ENCODE peak calls at places on chromosomes 16 and 17, in four cellular contexts. One of them, this sample, is unnamed.
A peak's percentile ranks its signal among the peaks of the same experiment; 100 is the strongest.

GRCh38 chr16:84177740-84178070 is 9.2 kb downstream of the TAF1C start:
- DNase-seq in T-helper 22 cell: no peak
- DNase-seq in A549: no peak
- DNase-seq in stimulated activated naive CD8-positive, alpha-beta T cell treated with anti-CD3 and anti-CD28 coated beads, Interleukin-15, Interleukin-2, amounts not matched to agents 100 U/mL and 50 U/mL, for 24 hours: no peak
- DNase-seq in this sample: no peak

GRCh38 chr17:34301986-34302385 is 16.4 kb downstream of the CCL11 start:
- DNase-seq in T-helper 22 cell: no peak
- DNase-seq in A549: no peak
- DNase-seq in stimulated activated naive CD8-positive, alpha-beta T cell treated with anti-CD3 and anti-CD28 coated beads, Interleukin-15, Interleukin-2, amounts not matched to agents 100 U/mL and 50 U/mL, for 24 hours: no peak
- DNase-seq in this sample: no peak

GRCh38 chr17:42798383-42799380 is at the start of the genes CNTD1 and COA3:
- DNase-seq in T-helper 22 cell: peak; percentile 44
- DNase-seq in A549: peak; percentile 92
- DNase-seq in stimulated activated naive CD8-positive, alpha-beta T cell treated with anti-CD3 and anti-CD28 coated beads, Interleukin-15, Interleukin-2, amounts not matched to agents 100 U/mL and 50 U/mL, for 24 hours: peak; percentile 88
- DNase-seq in this sample: peak; percentile 87

GRCh38 chr16:68338326-68339119 is 27.7 kb downstream of the PRMT7 start:
- DNase-seq in T-helper 22 cell: no peak
- DNase-seq in A549: no peak
- DNase-seq in stimulated activated naive CD8-positive, alpha-beta T cell treated with anti-CD3 and anti-CD28 coated beads, Interleukin-15, Interleukin-2, amounts not matched to agents 100 U/mL and 50 U/mL, for 24 hours: no peak
- DNase-seq in this sample: no peak

GRCh38 chr16:4696905-4697866 is 3.8 kb downstream of the NUDT16L1 start:
- DNase-seq in T-helper 22 cell: no peak
- DNase-seq in A549: no peak
- DNase-seq in stimulated activated naive CD8-positive, alpha-beta T cell treated with anti-CD3 and anti-CD28 coated beads, Interleukin-15, Interleukin-2, amounts not matched to agents 100 U/mL and 50 U/mL, for 24 hours: no peak
- DNase-seq in this sample: no peak

GRCh38 chr17:70848785-70849184 is 679.5 kb downstream of the KCNJ2 start:
- DNase-seq in T-helper 22 cell: no peak
- DNase-seq in A549: no peak
- DNase-seq in stimulated activated naive CD8-positive, alpha-beta T cell treated with anti-CD3 and anti-CD28 coated beads, Interleukin-15, Interleukin-2, amounts not matched to agents 100 U/mL and 50 U/mL, for 24 hours: no peak
- DNase-seq in this sample: no peak

GRCh38 chr16:50102046-50102756 is 36.4 kb downstream of the HEATR3 start:
- DNase-seq in T-helper 22 cell: no peak
- DNase-seq in A549: no peak
- DNase-seq in stimulated activated naive CD8-positive, alpha-beta T cell treated with anti-CD3 and anti-CD28 coated beads, Interleukin-15, Interleukin-2, amounts not matched to agents 100 U/mL and 50 U/mL, for 24 hours: no peak
- DNase-seq in this sample: no peak

GRCh38 chr17:78800132-78800931 is 18.3 kb upstream of the CYTH1 start:
- DNase-seq in T-helper 22 cell: no peak
- DNase-seq in A549: no peak
- DNase-seq in stimulated activated naive CD8-positive, alpha-beta T cell treated with anti-CD3 and anti-CD28 coated beads, Interleukin-15, Interleukin-2, amounts not matched to agents 100 U/mL and 50 U/mL, for 24 hours: no peak
- DNase-seq in this sample: no peak

GRCh38 chr17:60089097-60089844 is 10.6 kb upstream of the HEATR6 start:
- DNase-seq in T-helper 22 cell: no peak
- DNase-seq in A549: no peak
- DNase-seq in stimulated activated naive CD8-positive, alpha-beta T cell treated with anti-CD3 and anti-CD28 coated beads, Interleukin-15, Interleukin-2, amounts not matched to agents 100 U/mL and 50 U/mL, for 24 hours: no peak
- DNase-seq in this sample: no peak

GRCh38 chr16:76241735-76242134 is 35.5 kb upstream of the CNTNAP4 start:
- DNase-seq in T-helper 22 cell: no peak
- DNase-seq in A549: no peak
- DNase-seq in stimulated activated naive CD8-positive, alpha-beta T cell treated with anti-CD3 and anti-CD28 coated beads, Interleukin-15, Interleukin-2, amounts not matched to agents 100 U/mL and 50 U/mL, for 24 hours: no peak
- DNase-seq in this sample: no peak

GRCh38 chr16:15636392-15636873 is 6.5 kb downstream of the MARF1 start:
- DNase-seq in T-helper 22 cell: no peak
- DNase-seq in A549: no peak
- DNase-seq in stimulated activated naive CD8-positive, alpha-beta T cell treated with anti-CD3 and anti-CD28 coated beads, Interleukin-15, Interleukin-2, amounts not matched to agents 100 U/mL and 50 U/mL, for 24 hours: no peak
- DNase-seq in this sample: no peak

This sample was measured in activated naive CD8-positive, alpha-beta T cell treated with anti-CD3 and anti-CD28 coated beads for 36 hours.